ENCODE peak calls at places on chromosomes 5 and 9, in ten cellular contexts. One of them, this sample, is unnamed.

GRCh38 chr9:129483467-129484324 is 137.2 kb downstream of the C9orf50 start:
- DNase-seq in tibial nerve: peak; percentile 92
- DNase-seq in CD8-positive, alpha-beta memory T cell: peak; percentile 41
- DNase-seq in uterus: peak; percentile 96
- DNase-seq in body of pancreas: peak; percentile 91
- DNase-seq in SK-N-SH: no peak
- DNase-seq in GM23248: peak; percentile 98
- DNase-seq in A549: peak; percentile 91
- DNase-seq in NT2/D1: no peak
- DNase-seq in psoas muscle: peak; percentile 94
- DNase-seq in this sample: no peak

GRCh38 chr9:80552931-80553330 is 981.2 kb downstream of the TLE4 start:
- DNase-seq in tibial nerve: peak; percentile 67
- DNase-seq in CD8-positive, alpha-beta memory T cell: no peak
- DNase-seq in uterus: no peak
- DNase-seq in body of pancreas: peak; percentile 12
- DNase-seq in SK-N-SH: no peak
- DNase-seq in GM23248: peak; percentile 15
- DNase-seq in A549: peak; percentile 1
- DNase-seq in NT2/D1: no peak
- DNase-seq in psoas muscle: no peak
- DNase-seq in this sample: no peak

GRCh38 chr5:27316283-27316675 is 277.9 kb upstream of the CDH9 start:
- DNase-seq in tibial nerve: no peak
- DNase-seq in CD8-positive, alpha-beta memory T cell: no peak
- DNase-seq in uterus: no peak
- DNase-seq in body of pancreas: no peak
- DNase-seq in SK-N-SH: no peak
- DNase-seq in GM23248: peak; percentile 44
- DNase-seq in A549: peak; percentile 4
- DNase-seq in NT2/D1: no peak
- DNase-seq in psoas muscle: no peak
- DNase-seq in this sample: no peak

GRCh38 chr9:111572945-111573604 is 26.4 kb downstream of the PTGR1 start:
- DNase-seq in tibial nerve: no peak
- DNase-seq in CD8-positive, alpha-beta memory T cell: no peak
- DNase-seq in uterus: peak; percentile 26
- DNase-seq in body of pancreas: no peak
- DNase-seq in SK-N-SH: no peak
- DNase-seq in GM23248: peak; percentile 50
- DNase-seq in A549: no peak
- DNase-seq in NT2/D1: no peak
- DNase-seq in psoas muscle: no peak
- DNase-seq in this sample: no peak

GRCh38 chr5:141773779-141774531 is 91.9 kb upstream of the ARAP3 start:
- DNase-seq in tibial nerve: no peak
- DNase-seq in CD8-positive, alpha-beta memory T cell: no peak
- DNase-seq in uterus: no peak
- DNase-seq in body of pancreas: no peak
- DNase-seq in SK-N-SH: no peak
- DNase-seq in GM23248: no peak
- DNase-seq in A549: no peak
- DNase-seq in NT2/D1: no peak
- DNase-seq in psoas muscle: no peak
- DNase-seq in this sample: no peak

GRCh38 chr5:120361941-120362340 is 102.2 kb upstream of the PRR16 start:
- DNase-seq in tibial nerve: no peak
- DNase-seq in CD8-positive, alpha-beta memory T cell: no peak
- DNase-seq in uterus: no peak
- DNase-seq in body of pancreas: no peak
- DNase-seq in SK-N-SH: no peak
- DNase-seq in GM23248: no peak
- DNase-seq in A549: no peak
- DNase-seq in NT2/D1: no peak
- DNase-seq in psoas muscle: no peak
- DNase-seq in this sample: no peak

GRCh38 chr5:43006411-43007202 is 33.5 kb downstream of the ANXA2R start:
- DNase-seq in tibial nerve: no peak
- DNase-seq in CD8-positive, alpha-beta memory T cell: no peak
- DNase-seq in uterus: no peak
- DNase-seq in body of pancreas: no peak
- DNase-seq in SK-N-SH: no peak
- DNase-seq in GM23248: peak; percentile 22
- DNase-seq in A549: no peak
- DNase-seq in NT2/D1: no peak
- DNase-seq in psoas muscle: no peak
- DNase-seq in this sample: no peak

GRCh38 chr5:162068412-162068811 is 839 bp downstream of the GABRG2 start:
- DNase-seq in tibial nerve: no peak
- DNase-seq in CD8-positive, alpha-beta memory T cell: no peak
- DNase-seq in uterus: no peak
- DNase-seq in body of pancreas: peak; percentile 10
- DNase-seq in SK-N-SH: peak; percentile 1
- DNase-seq in GM23248: peak; percentile 12
- DNase-seq in A549: peak; percentile 14
- DNase-seq in NT2/D1: peak; percentile 70
- DNase-seq in psoas muscle: no peak
- DNase-seq in this sample: no peak

GRCh38 chr9:113678119-113678861 is 197.8 kb upstream of the ZNF618 start:
- DNase-seq in tibial nerve: no peak
- DNase-seq in CD8-positive, alpha-beta memory T cell: no peak
- DNase-seq in uterus: no peak
- DNase-seq in body of pancreas: no peak
- DNase-seq in SK-N-SH: no peak
- DNase-seq in GM23248: no peak
- DNase-seq in A549: no peak
- DNase-seq in NT2/D1: no peak
- DNase-seq in psoas muscle: no peak
- DNase-seq in this sample: no peak

GRCh38 chr9:113675475-113675941 is 200.6 kb upstream of the ZNF618 start:
- DNase-seq in tibial nerve: peak; percentile 32
- DNase-seq in CD8-positive, alpha-beta memory T cell: no peak
- DNase-seq in uterus: peak; percentile 78
- DNase-seq in body of pancreas: peak; percentile 51
- DNase-seq in SK-N-SH: no peak
- DNase-seq in GM23248: peak; percentile 99
- DNase-seq in A549: no peak
- DNase-seq in NT2/D1: no peak
- DNase-seq in psoas muscle: peak; percentile 87
- DNase-seq in this sample: no peak

GRCh38 chr9:113677057-113677456 is 199.1 kb upstream of the ZNF618 start:
- DNase-seq in tibial nerve: no peak
- DNase-seq in CD8-positive, alpha-beta memory T cell: no peak
- DNase-seq in uterus: no peak
- DNase-seq in body of pancreas: no peak
- DNase-seq in SK-N-SH: no peak
- DNase-seq in GM23248: peak; percentile 36
- DNase-seq in A549: no peak
- DNase-seq in NT2/D1: no peak
- DNase-seq in psoas muscle: no peak
- DNase-seq in this sample: no peak

GRCh38 chr9:113678874-113679273 is 197.2 kb upstream of the ZNF618 start:
- DNase-seq in tibial nerve: no peak
- DNase-seq in CD8-positive, alpha-beta memory T cell: no peak
- DNase-seq in uterus: no peak
- DNase-seq in body of pancreas: no peak
- DNase-seq in SK-N-SH: no peak
- DNase-seq in GM23248: no peak
- DNase-seq in A549: no peak
- DNase-seq in NT2/D1: no peak
- DNase-seq in psoas muscle: no peak
- DNase-seq in this sample: no peak

GRCh38 chr9:113677569-113677968 is 198.5 kb upstream of the ZNF618 start:
- DNase-seq in tibial nerve: no peak
- DNase-seq in CD8-positive, alpha-beta memory T cell: no peak
- DNase-seq in uterus: no peak
- DNase-seq in body of pancreas: no peak
- DNase-seq in SK-N-SH: no peak
- DNase-seq in GM23248: no peak
- DNase-seq in A549: no peak
- DNase-seq in NT2/D1: no peak
- DNase-seq in psoas muscle: no peak
- DNase-seq in this sample: no peak
- H3K4me1 ChIP-seq in tibial nerve: no peaks in the 10 kb centered on the region
- H3K4me1 ChIP-seq in CD8-positive, alpha-beta memory T cell: no peaks in the 10 kb centered on the region
- H3K4me1 ChIP-seq in uterus: no peaks in the 10 kb centered on the region
- H3K4me1 ChIP-seq in body of pancreas: peaks cover 4% of the 10 kb centered on the region
- H3K4me1 ChIP-seq in SK-N-SH: peaks cover 2% of the 10 kb centered on the region
- H3K4me1 ChIP-seq in GM23248: peaks cover 32% of the 10 kb centered on the region
- H3K4me1 ChIP-seq in A549: peaks cover 2% of the 10 kb centered on the region
- H3K4me1 ChIP-seq in NT2/D1: peaks cover 4% of the 10 kb centered on the region
- H3K4me1 ChIP-seq in psoas muscle: peaks cover 6% of the 10 kb centered on the region
- H3K4me1 ChIP-seq in this sample: no peaks in the 10 kb centered on the region

GRCh38 chr9:123775885-123776284 is 154.0 kb downstream of the DENND1A start:
- DNase-seq in tibial nerve: no peak
- DNase-seq in CD8-positive, alpha-beta memory T cell: no peak
- DNase-seq in uterus: no peak
- DNase-seq in body of pancreas: no peak
- DNase-seq in SK-N-SH: no peak
- DNase-seq in GM23248: no peak
- DNase-seq in A549: no peak
- DNase-seq in NT2/D1: no peak
- DNase-seq in psoas muscle: no peak
- DNase-seq in this sample: no peak

GRCh38 chr9:123775289-123775688 is 154.6 kb downstream of the DENND1A start:
- DNase-seq in tibial nerve: no peak
- DNase-seq in CD8-positive, alpha-beta memory T cell: no peak
- DNase-seq in uterus: no peak
- DNase-seq in body of pancreas: no peak
- DNase-seq in SK-N-SH: no peak
- DNase-seq in GM23248: no peak
- DNase-seq in A549: no peak
- DNase-seq in NT2/D1: no peak
- DNase-seq in psoas muscle: no peak
- DNase-seq in this sample: no peak

GRCh38 chr9:123778232-123778902 is 151.6 kb downstream of the DENND1A start:
- DNase-seq in tibial nerve: no peak
- DNase-seq in CD8-positive, alpha-beta memory T cell: no peak
- DNase-seq in uterus: no peak
- DNase-seq in body of pancreas: no peak
- DNase-seq in SK-N-SH: no peak
- DNase-seq in GM23248: no peak
- DNase-seq in A549: no peak
- DNase-seq in NT2/D1: no peak
- DNase-seq in psoas muscle: no peak
- DNase-seq in this sample: no peak

GRCh38 chr9:123773783-123774182 is 156.1 kb downstream of the DENND1A start:
- DNase-seq in tibial nerve: no peak
- DNase-seq in CD8-positive, alpha-beta memory T cell: no peak
- DNase-seq in uterus: no peak
- DNase-seq in body of pancreas: no peak
- DNase-seq in SK-N-SH: no peak
- DNase-seq in GM23248: no peak
- DNase-seq in A549: no peak
- DNase-seq in NT2/D1: no peak
- DNase-seq in psoas muscle: no peak
- DNase-seq in this sample: no peak

DNA sequence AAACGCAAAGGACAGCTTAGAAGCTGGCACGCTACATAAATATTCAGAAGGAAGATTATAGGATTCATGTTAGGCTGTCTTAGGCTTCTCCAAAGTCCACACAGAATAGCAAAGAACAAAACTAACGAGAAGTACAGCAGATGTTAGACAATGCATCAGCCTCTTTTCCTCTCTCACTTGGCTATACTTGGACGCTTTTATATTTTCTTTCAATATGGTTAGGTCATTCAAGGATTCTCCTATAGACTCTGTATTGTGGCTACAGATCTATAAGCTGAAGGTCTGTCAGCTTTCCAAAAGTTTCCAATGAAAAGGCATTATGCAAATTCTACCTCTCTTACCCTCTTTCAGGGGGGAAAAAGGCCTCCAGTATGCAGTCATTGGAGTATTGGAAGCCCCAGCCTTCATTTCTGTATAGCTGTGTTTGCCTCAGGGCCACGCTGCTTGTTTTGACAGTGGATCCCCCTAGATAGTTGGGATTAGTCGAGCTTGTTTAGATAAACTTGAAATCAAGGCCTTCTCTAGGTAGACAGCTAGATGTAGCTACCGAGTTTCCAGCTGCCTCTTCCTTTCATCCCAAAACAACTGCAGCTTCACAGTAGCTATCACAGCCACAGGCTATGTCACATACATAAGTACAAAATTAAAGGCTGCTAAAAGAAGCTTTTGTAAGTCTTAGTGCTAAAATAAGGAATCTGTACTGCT is 152.9 kb downstream of the DENND1A start:
- DNase-seq in tibial nerve: no peak
- DNase-seq in CD8-positive, alpha-beta memory T cell: no peak
- DNase-seq in uterus: no peak
- DNase-seq in body of pancreas: no peak
- DNase-seq in SK-N-SH: no peak
- DNase-seq in GM23248: no peak
- DNase-seq in A549: no peak
- DNase-seq in NT2/D1: no peak
- DNase-seq in psoas muscle: no peak
- DNase-seq in this sample: no peak
- H3K4me3 ChIP-seq in tibial nerve: no peak overlapping the region
- H3K4me3 ChIP-seq in CD8-positive, alpha-beta memory T cell: no peak overlapping the region
- H3K4me3 ChIP-seq in uterus: no peak overlapping the region
- H3K4me3 ChIP-seq in body of pancreas: no peak overlapping the region
- H3K4me3 ChIP-seq in SK-N-SH: no peak overlapping the region
- H3K4me3 ChIP-seq in GM23248: no peak overlapping the region
- H3K4me3 ChIP-seq in A549: no peak overlapping the region
- H3K4me3 ChIP-seq in NT2/D1: no peak overlapping the region
- H3K4me3 ChIP-seq in psoas muscle: no peak overlapping the region
- H3K4me3 ChIP-seq in this sample: no peak overlapping the region

GRCh38 chr5:160542840-160543239 is 121.2 kb downstream of the PTTG1 start:
- DNase-seq in tibial nerve: no peak
- DNase-seq in CD8-positive, alpha-beta memory T cell: no peak
- DNase-seq in uterus: no peak
- DNase-seq in body of pancreas: no peak
- DNase-seq in SK-N-SH: no peak
- DNase-seq in GM23248: no peak
- DNase-seq in A549: no peak
- DNase-seq in NT2/D1: no peak
- DNase-seq in psoas muscle: no peak
- DNase-seq in this sample: no peak

GRCh38 chr5:160542281-160542680 is 120.6 kb downstream of the PTTG1 start:
- DNase-seq in tibial nerve: no peak
- DNase-seq in CD8-positive, alpha-beta memory T cell: no peak
- DNase-seq in uterus: no peak
- DNase-seq in body of pancreas: no peak
- DNase-seq in SK-N-SH: no peak
- DNase-seq in GM23248: no peak
- DNase-seq in A549: no peak
- DNase-seq in NT2/D1: no peak
- DNase-seq in psoas muscle: no peak
- DNase-seq in this sample: no peak

GRCh38 chr5:160545832-160546231 is 124.2 kb downstream of the PTTG1 start:
- DNase-seq in tibial nerve: no peak
- DNase-seq in CD8-positive, alpha-beta memory T cell: no peak
- DNase-seq in uterus: no peak
- DNase-seq in body of pancreas: no peak
- DNase-seq in SK-N-SH: no peak
- DNase-seq in GM23248: no peak
- DNase-seq in A549: no peak
- DNase-seq in NT2/D1: no peak
- DNase-seq in psoas muscle: no peak
- DNase-seq in this sample: no peak

GRCh38 chr5:160547061-160547460 is 125.4 kb downstream of the PTTG1 start:
- DNase-seq in tibial nerve: no peak
- DNase-seq in CD8-positive, alpha-beta memory T cell: no peak
- DNase-seq in uterus: no peak
- DNase-seq in body of pancreas: no peak
- DNase-seq in SK-N-SH: no peak
- DNase-seq in GM23248: no peak
- DNase-seq in A549: no peak
- DNase-seq in NT2/D1: no peak
- DNase-seq in psoas muscle: no peak
- DNase-seq in this sample: no peak

DNA sequence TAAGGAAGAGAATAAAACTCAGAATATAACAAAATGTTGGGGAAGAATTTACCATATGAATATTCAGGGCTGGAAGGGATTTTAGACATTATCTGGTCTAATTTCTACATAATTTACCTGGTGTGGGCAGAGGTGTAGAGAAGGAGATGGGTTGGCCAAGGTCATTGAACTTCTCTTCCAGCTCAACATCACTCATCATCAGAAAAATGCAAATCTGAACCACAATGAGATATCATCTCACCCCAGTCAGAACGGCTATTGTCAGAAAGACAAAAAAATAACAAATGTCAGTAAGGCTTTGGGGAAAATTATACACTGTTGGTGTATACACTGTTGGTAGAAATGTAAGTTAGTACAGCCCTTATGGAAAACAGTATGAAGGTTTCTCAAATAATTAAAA is 121.7 kb downstream of the PTTG1 start:
- DNase-seq in tibial nerve: no peak
- DNase-seq in CD8-positive, alpha-beta memory T cell: no peak
- DNase-seq in uterus: no peak
- DNase-seq in body of pancreas: no peak
- DNase-seq in SK-N-SH: no peak
- DNase-seq in GM23248: no peak
- DNase-seq in A549: no peak
- DNase-seq in NT2/D1: no peak
- DNase-seq in psoas muscle: no peak
- DNase-seq in this sample: no peak
- H3K4me1 ChIP-seq in tibial nerve: no peaks in the 10 kb centered on the region
- H3K4me1 ChIP-seq in CD8-positive, alpha-beta memory T cell: no peaks in the 10 kb centered on the region
- H3K4me1 ChIP-seq in uterus: no peaks in the 10 kb centered on the region
- H3K4me1 ChIP-seq in body of pancreas: no peaks in the 10 kb centered on the region
- H3K4me1 ChIP-seq in SK-N-SH: no peaks in the 10 kb centered on the region
- H3K4me1 ChIP-seq in GM23248: no peaks in the 10 kb centered on the region
- H3K4me1 ChIP-seq in A549: no peaks in the 10 kb centered on the region
- H3K4me1 ChIP-seq in NT2/D1: no peaks in the 10 kb centered on the region
- H3K4me1 ChIP-seq in psoas muscle: no peaks in the 10 kb centered on the region
- H3K4me1 ChIP-seq in this sample: no peaks in the 10 kb centered on the region

GRCh38 chr5:138615461-138615860 is 40.3 kb upstream of the HSPA9 start:
- DNase-seq in tibial nerve: no peak
- DNase-seq in CD8-positive, alpha-beta memory T cell: no peak
- DNase-seq in uterus: no peak
- DNase-seq in body of pancreas: no peak
- DNase-seq in SK-N-SH: no peak
- DNase-seq in GM23248: no peak
- DNase-seq in A549: no peak
- DNase-seq in NT2/D1: no peak
- DNase-seq in psoas muscle: no peak
- DNase-seq in this sample: no peak

GRCh38 chr5:138611295-138612220 is 36.4 kb upstream of the HSPA9 start:
- DNase-seq in tibial nerve: no peak
- DNase-seq in CD8-positive, alpha-beta memory T cell: no peak
- DNase-seq in uterus: no peak
- DNase-seq in body of pancreas: peak; percentile 19
- DNase-seq in SK-N-SH: peak; percentile 77
- DNase-seq in GM23248: peak; percentile 26
- DNase-seq in A549: no peak
- DNase-seq in NT2/D1: no peak
- DNase-seq in psoas muscle: no peak
- DNase-seq in this sample: no peak

GRCh38 chr5:138606378-138606777 is 31.2 kb upstream of the HSPA9 start:
- DNase-seq in tibial nerve: no peak
- DNase-seq in CD8-positive, alpha-beta memory T cell: no peak
- DNase-seq in uterus: no peak
- DNase-seq in body of pancreas: no peak
- DNase-seq in SK-N-SH: no peak
- DNase-seq in GM23248: no peak
- DNase-seq in A549: no peak
- DNase-seq in NT2/D1: no peak
- DNase-seq in psoas muscle: no peak
- DNase-seq in this sample: no peak

GRCh38 chr5:138605254-138605972 is 30.2 kb upstream of the HSPA9 start:
- DNase-seq in tibial nerve: no peak
- DNase-seq in CD8-positive, alpha-beta memory T cell: no peak
- DNase-seq in uterus: no peak
- DNase-seq in body of pancreas: no peak
- DNase-seq in SK-N-SH: no peak
- DNase-seq in GM23248: no peak
- DNase-seq in A549: no peak
- DNase-seq in NT2/D1: no peak
- DNase-seq in psoas muscle: no peak
- DNase-seq in this sample: no peak

GRCh38 chr5:138610468-138611294 is 35.5 kb upstream of the HSPA9 start:
- DNase-seq in tibial nerve: no peak
- DNase-seq in CD8-positive, alpha-beta memory T cell: no peak
- DNase-seq in uterus: no peak
- DNase-seq in body of pancreas: no peak
- DNase-seq in SK-N-SH: peak; percentile 64
- DNase-seq in GM23248: peak; percentile 16
- DNase-seq in A549: peak; percentile 20
- DNase-seq in NT2/D1: no peak
- DNase-seq in psoas muscle: peak; percentile 52
- DNase-seq in this sample: no peak
- H3K4me3 ChIP-seq in tibial nerve: no peak overlapping the region
- H3K4me3 ChIP-seq in CD8-positive, alpha-beta memory T cell: no peak overlapping the region
- H3K4me3 ChIP-seq in uterus: no peak overlapping the region
- H3K4me3 ChIP-seq in body of pancreas: no peak overlapping the region
- H3K4me3 ChIP-seq in SK-N-SH: peak overlapping the region; percentile 33
- H3K4me3 ChIP-seq in GM23248: peak overlapping the region; percentile 54
- H3K4me3 ChIP-seq in A549: no peak overlapping the region
- H3K4me3 ChIP-seq in NT2/D1: peak overlapping the region; percentile 24
- H3K4me3 ChIP-seq in psoas muscle: peak overlapping the region; percentile 44
- H3K4me3 ChIP-seq in this sample: no peak overlapping the region

This sample was measured in naive thymus-derived CD4-positive, alpha-beta T cell.